ENCODE peak calls at places on chromosomes 6 and 20, in five cellular contexts. W is suprapubic skin, I is left ventricle myocardium inferior, X is IMR-90, V is left lung. C is an unnamed sample.
A peak's percentile ranks its signal among the peaks of the same experiment; 100 is the strongest.

GRCh38 chr6:41111017-41111416 is 38.2 kb downstream of the NFYA start:
- DNase-seq in I (no peak), W (no peak), V (no peak), X (no peak), C (no peak)

GRCh38 chr20:32672982-32673727 is 586 bp downstream of the C20orf203 start:
- DNase-seq in I (no peak), V (no peak), W (no peak), X (no peak), C (no peak)

GRCh38 chr6:169832247-169832948 is 81.0 kb downstream of the ERMARD start:
- DNase-seq in W (no peak), I (no peak), V (no peak), X (peak; percentile 4), C (no peak)

GRCh38 chr6:15888798-15889772 is 226.3 kb upstream of the DTNBP1 start:
- DNase-seq in X (no peak), W (no peak), I (no peak), V (no peak), C (no peak)

GRCh38 chr6:136764522-136764993 is 27.7 kb downstream of the MAP3K5 start:
- DNase-seq in I (no peak), W (no peak), V (no peak), X (no peak), C (no peak)

GRCh38 chr20:46990017-46990810 is 95.6 kb downstream of the EYA2 start:
- DNase-seq in X (no peak), W (no peak), V (no peak), I (no peak), C (no peak)

GRCh38 chr6:89591745-89592144 is 46.8 kb downstream of the LYRM2 start:
- DNase-seq in X (no peak), I (no peak), W (no peak), V (no peak), C (no peak)

GRCh38 chr6:164436976-164437375 is 872.4 kb downstream of the C6orf118 start:
- DNase-seq in V (no peak), W (no peak), I (no peak), X (no peak), C (no peak)

GRCh38 chr6:73079978-73080377 is 145.3 kb downstream of the KHDC1L start:
- DNase-seq in V (no peak), W (no peak), X (peak; percentile 43), I (no peak), C (no peak)

GRCh38 chr20:21499641-21500040 is 14.2 kb downstream of the NKX2-2 start:
- DNase-seq in V (no peak), I (no peak), X (no peak), W (no peak), C (no peak)

GRCh38 chr6:98835149-98836024 is 1.0 kb downstream of the POU3F2 start:
- DNase-seq in X (no peak), W (peak; percentile 77), I (no peak), V (no peak), C (no peak)

GRCh38 chr6:82013561-82014275 is 233.8 kb downstream of the IBTK start:
- DNase-seq in I (no peak), V (no peak), X (peak; percentile 48), W (no peak), C (no peak)

GRCh38 chr20:64261138-64261537 is 5.6 kb downstream of the PCMTD2 start:
- DNase-seq in I (no peak), W (peak; percentile 75), V (no peak), X (peak; percentile 55), C (no peak)

GRCh38 chr6:16129623-16130243 is 847 bp downstream of the MYLIP start:
- DNase-seq in W (no peak), I (peak; percentile 26), X (peak; percentile 5), V (peak; percentile 43), C (peak; percentile 44)

GRCh38 chr6:46781478-46782378 is 11.5 kb upstream of the MEP1A start:
- DNase-seq in I (no peak), W (no peak), X (peak; percentile 50), V (no peak), C (no peak)

GRCh38 chr6:166419268-166419667 is 36.5 kb upstream of the MPC1 start:
- DNase-seq in V (no peak), X (peak; percentile 47), I (no peak), W (no peak), C (no peak)

GRCh38 chr6:110270166-110270565 is 88.0 kb downstream of the METTL24 start:
- DNase-seq in X (peak; percentile 1), W (no peak), I (no peak), V (no peak), C (no peak)

GRCh38 chr20:63952210-63952535 is 4.0 kb downstream of the UCKL1 start:
- DNase-seq in W (no peak), X (no peak), I (no peak), V (no peak), C (no peak)

GRCh38 chr6:3518356-3518841 is 61.5 kb upstream of the SLC22A23 start:
- DNase-seq in I (no peak), V (no peak), X (peak; percentile 73), W (peak; percentile 86), C (no peak)

GRCh38 chr6:170143401-170144150 is 147.3 kb downstream of the DLL1 start:
- DNase-seq in W (peak; percentile 38), V (peak; percentile 21), X (no peak), I (no peak), C (no peak)

GRCh38 chr6:1314617-1315016 is 2.7 kb downstream of the FOXQ1 start:
- DNase-seq in V (no peak), I (no peak), X (no peak), W (no peak), C (no peak)

GRCh38 chr6:1313364-1313754 is 1.5 kb downstream of the FOXQ1 start:
- DNase-seq in W (no peak), X (no peak), I (no peak), V (no peak), C (no peak)

GRCh38 chr6:1315201-1315559 is 3.3 kb downstream of the FOXQ1 start:
- DNase-seq in W (no peak), I (no peak), X (no peak), V (no peak), C (no peak)

GRCh38 chr6:1312444-1313363 is 806 bp downstream of the FOXQ1 start:
- DNase-seq in X (no peak), W (no peak), V (peak; percentile 41), I (no peak), C (no peak)

GRCh38 chr6:1313755-1314503 is 2.0 kb downstream of the FOXQ1 start:
- DNase-seq in X (no peak), V (peak; percentile 49), W (no peak), I (no peak), C (peak; percentile 58)
- H3K4me3 ChIP-seq in X (peak overlapping the region; percentile 31), V (peak overlapping the region; percentile 6), W (peak overlapping the region; percentile 60), I (no peak overlapping the region), C (no peak overlapping the region)

GRCh38 chr20:54116550-54117235 is 46.3 kb upstream of the BCAS1 start:
- DNase-seq in I (no peak), W (no peak), V (no peak), X (no peak), C (no peak)
- TF ChIP-seq CTCF in I (no peak), W (no peak), V (no peak), X (no peak), C (no peak)

GRCh38 chr6:106702046-106702445 is 72.7 kb downstream of the QRSL1 start:
- DNase-seq in W (no peak), X (no peak), I (no peak), V (no peak), C (no peak)
- H3K27ac ChIP-seq in W (no peak overlapping the region), X (no peak overlapping the region), I (no peak overlapping the region), V (no peak overlapping the region), C (peak overlapping the region; percentile 99)

GRCh38 chr6:4732691-4733315 is 43.4 kb upstream of the CDYL start:
- DNase-seq in X (peak; percentile 95), V (peak; percentile 54), W (no peak), I (peak; percentile 21), C (no peak)
- H3K4me3 ChIP-seq in X (peak overlapping the region; percentile 18), V (no peak overlapping the region), W (peak overlapping the region; percentile 9), I (peak overlapping the region; percentile 49), C (no peak overlapping the region)